ENCODE peak calls at places on chromosomes 7 and 10, in eight cellular contexts. Z, T, Y, X, D, J, E and R are unnamed samples.

GRCh38 chr7:149449897-149450296 is 11.0 kb downstream of the ZNF777 start:
- DNase-seq in X (no peak), J (no peak), T (no peak), Z (no peak), D (no peak), E (no peak), Y (no peak), R (no peak)

GRCh38 chr7:159028456-159029401 is 115.9 kb downstream of the VIPR2 start:
- DNase-seq in E (no peak), T (peak; percentile 29), J (no peak), D (no peak), Z (no peak), X (no peak), Y (no peak), R (no peak)

GRCh38 chr7:17274551-17275245 is 23.8 kb upstream of the AHR start:
- DNase-seq in X (peak; percentile 87), E (peak; percentile 48), D (no peak), J (no peak), Y (no peak), Z (peak; percentile 86), T (no peak), R (peak; percentile 4)

GRCh38 chr7:157615101-157615817 is 278.5 kb downstream of the DNAJB6 start:
- DNase-seq in Y (no peak), D (no peak), E (peak; percentile 13), Z (no peak), J (no peak), T (peak; percentile 63), X (peak; percentile 96), R (no peak)

GRCh38 chr10:6350609-6351008 is 147.9 kb downstream of the PFKFB3 start:
- DNase-seq in Y (no peak), T (no peak), J (no peak), E (no peak), D (no peak), Z (no peak), X (no peak), R (no peak)

GRCh38 chr10:33107953-33108352 is 149.9 kb upstream of the ITGB1 start:
- DNase-seq in Y (no peak), J (no peak), D (peak; percentile 45), X (no peak), E (no peak), Z (no peak), T (no peak), R (no peak)

GRCh38 chr10:14926061-14926470 is 27.8 kb downstream of the DCLRE1C start:
- DNase-seq in E (no peak), T (no peak), X (no peak), Y (no peak), D (no peak), Z (no peak), J (no peak), R (no peak)

GRCh38 chr10:59830601-59831259 is 75.6 kb downstream of the CCDC6 start:
- DNase-seq in D (peak; percentile 87), Y (peak; percentile 16), X (peak; percentile 52), J (peak; percentile 32), T (no peak), E (peak; percentile 56), Z (peak; percentile 12), R (peak; percentile 49)

GRCh38 chr7:157138424-157139141 is at the start of gene UBE3C:
- DNase-seq in Z (peak; percentile 86), T (peak; percentile 93), D (peak; percentile 96), J (peak; percentile 73), E (peak; percentile 90), X (peak; percentile 98), Y (peak; percentile 87), R (peak; percentile 92)

GRCh38 chr7:55272328-55272727 is 92.8 kb upstream of the LANCL2 start:
- DNase-seq in T (no peak), E (no peak), J (no peak), D (no peak), X (no peak), Z (no peak), Y (no peak), R (no peak)

GRCh38 chr7:47982610-47983009 is 3.2 kb upstream of the HUS1 start:
- DNase-seq in X (no peak), T (no peak), D (no peak), Z (peak; percentile 12), E (no peak), J (no peak), Y (no peak), R (no peak)

GRCh38 chr10:96588601-96589419 is 2.0 kb upstream of the TM9SF3 start:
- DNase-seq in Z (peak; percentile 49), E (peak; percentile 47), X (no peak), T (no peak), Y (no peak), J (no peak), D (no peak), R (peak; percentile 51)

GRCh38 chr7:115014794-115015193 is 92.9 kb downstream of the MDFIC start:
- DNase-seq in T (no peak), Y (no peak), Z (no peak), D (no peak), J (no peak), X (no peak), E (no peak), R (no peak)

DNA sequence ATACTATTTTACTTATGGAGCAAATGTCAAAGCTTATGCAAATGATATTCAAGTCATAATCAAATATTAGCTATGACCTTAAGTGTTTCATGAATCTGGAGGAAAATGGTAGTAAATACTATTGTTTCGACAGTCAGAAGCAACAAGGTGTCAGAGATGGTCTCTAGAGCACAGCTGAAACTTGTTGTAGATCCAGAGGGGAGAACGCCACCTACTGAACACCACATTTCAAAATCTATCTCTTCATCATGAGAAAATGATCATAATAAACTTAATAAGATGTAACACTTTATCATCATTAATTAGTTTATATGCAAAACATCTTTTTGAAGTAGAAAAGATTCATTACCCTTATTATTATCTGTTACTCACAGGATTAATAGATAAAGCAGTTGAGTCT is 418.7 kb downstream of the GATA3 start:
- DNase-seq in Y (no peak), D (no peak), J (no peak), T (no peak), X (peak; percentile 2), Z (no peak), E (peak; percentile 1), R (no peak)
- TF ChIP-seq CTCF in Y (no peak), D (peak; percentile 36), J (peak; percentile 30), T (no peak), X (no peak), Z (peak; percentile 19), E (no peak), R (no peak)

DNA sequence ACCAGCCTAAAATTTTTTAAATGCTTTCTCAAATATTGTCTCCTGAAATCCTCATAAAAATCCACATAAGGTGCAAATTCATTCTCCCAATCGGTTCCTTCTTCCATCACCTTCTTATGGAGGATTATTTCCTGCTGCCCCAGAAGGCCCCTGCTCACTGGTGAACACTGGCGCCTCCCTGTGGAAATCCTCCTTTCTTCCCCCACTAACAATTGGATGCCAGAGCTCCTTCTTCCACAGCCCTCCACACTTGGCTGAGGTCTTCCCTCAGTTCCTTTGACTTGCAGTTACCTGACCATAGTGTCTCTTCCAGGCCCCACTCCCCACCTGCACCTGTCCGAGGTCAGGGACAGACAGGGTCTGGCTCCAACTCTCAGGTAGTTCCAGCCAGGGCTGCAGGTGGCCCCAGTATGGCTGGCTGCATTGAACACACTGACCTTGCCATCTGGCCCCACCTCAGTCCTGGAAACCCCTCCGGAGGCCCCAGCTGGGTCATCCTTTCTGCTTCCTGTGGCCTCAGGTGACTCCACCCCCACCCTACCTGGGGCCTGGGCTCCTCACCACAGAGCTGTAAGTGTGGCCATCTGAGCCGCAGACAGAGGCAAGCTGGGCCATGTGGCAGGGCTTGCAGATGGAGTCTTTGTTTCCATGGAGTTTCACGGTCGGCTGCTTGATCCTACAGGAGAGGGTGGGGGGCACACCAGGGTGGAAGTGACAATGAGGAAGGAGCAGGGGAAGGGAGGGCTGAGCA is 18.4 kb downstream of the SPOCK2 start:
- DNase-seq in J (no peak), T (no peak), X (peak; percentile 38), Z (no peak), D (peak; percentile 66), E (no peak), Y (no peak), R (no peak)
- TF ChIP-seq CTCF in J (no peak), T (no peak), X (peak; percentile 47), Z (no peak), D (peak; percentile 67), E (no peak), Y (peak; percentile 35), R (no peak)

GRCh38 chr7:73519867-73520672 is 2.0 kb downstream of the BAZ1B start:
- DNase-seq in T (no peak), Y (no peak), J (no peak), E (peak; percentile 3), Z (peak; percentile 4), D (no peak), X (peak; percentile 53), R (no peak)

GRCh38 chr7:73520673-73521635 is 1.1 kb downstream of the BAZ1B start:
- DNase-seq in X (no peak), Y (no peak), T (no peak), Z (peak; percentile 3), J (no peak), D (peak; percentile 56), E (peak; percentile 30), R (peak; percentile 25)

GRCh38 chr7:73521636-73522080 is 435 bp downstream of the BAZ1B start:
- DNase-seq in J (no peak), T (no peak), E (peak; percentile 20), Y (no peak), D (peak; percentile 55), Z (no peak), X (no peak), R (peak; percentile 60)

GRCh38 chr7:73518470-73518869 is 3.6 kb downstream of the BAZ1B start:
- DNase-seq in D (no peak), E (no peak), Y (no peak), J (no peak), X (no peak), T (no peak), Z (no peak), R (no peak)

DNA sequence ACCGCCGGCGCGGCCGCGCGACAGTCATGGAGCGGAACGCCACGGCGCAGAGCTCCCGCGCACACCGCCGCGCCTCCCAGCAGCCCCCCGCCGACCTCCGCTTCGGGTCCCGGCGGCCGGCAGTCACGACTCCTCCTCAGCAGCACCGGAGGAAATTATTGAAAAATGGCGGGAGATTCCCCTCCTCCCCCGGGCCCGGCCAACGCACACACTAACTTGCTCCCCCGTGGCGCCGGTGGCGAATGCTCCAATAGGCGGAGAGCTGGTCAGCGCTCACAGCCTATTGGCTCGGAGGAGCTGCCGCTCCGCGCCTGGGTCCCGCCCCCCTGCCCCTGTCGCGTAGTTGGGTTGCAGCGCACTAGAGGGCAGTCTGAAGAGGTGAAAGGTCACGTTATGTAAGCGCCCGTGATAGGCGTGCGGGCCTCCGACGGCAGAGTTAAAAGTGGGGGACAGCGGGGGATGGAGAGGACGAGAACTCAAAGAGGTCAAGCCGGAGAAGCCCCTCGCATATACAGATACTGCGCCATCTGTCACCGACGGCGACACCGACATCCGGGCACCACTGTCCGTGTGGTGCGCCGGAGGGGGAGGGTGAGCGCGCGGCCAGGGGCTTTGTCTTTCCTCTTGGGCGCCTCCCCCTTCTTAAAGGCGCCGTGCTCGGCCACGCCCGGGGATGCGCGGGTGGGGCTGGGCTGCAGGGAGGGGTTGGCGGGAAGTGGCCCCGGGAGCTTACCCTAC is at the start of gene BAZ1B:
- DNase-seq in Z (peak; percentile 98), J (peak; percentile 93), T (peak; percentile 99), X (peak; percentile 100), E (peak; percentile 97), Y (peak; percentile 96), D (peak; percentile 99), R (peak; percentile 99)
- TF ChIP-seq CTCF in Z (peak; percentile 28), J (no peak), T (peak; percentile 28), X (no peak), E (no peak), Y (peak; percentile 33), D (no peak), R (no peak)

DNA sequence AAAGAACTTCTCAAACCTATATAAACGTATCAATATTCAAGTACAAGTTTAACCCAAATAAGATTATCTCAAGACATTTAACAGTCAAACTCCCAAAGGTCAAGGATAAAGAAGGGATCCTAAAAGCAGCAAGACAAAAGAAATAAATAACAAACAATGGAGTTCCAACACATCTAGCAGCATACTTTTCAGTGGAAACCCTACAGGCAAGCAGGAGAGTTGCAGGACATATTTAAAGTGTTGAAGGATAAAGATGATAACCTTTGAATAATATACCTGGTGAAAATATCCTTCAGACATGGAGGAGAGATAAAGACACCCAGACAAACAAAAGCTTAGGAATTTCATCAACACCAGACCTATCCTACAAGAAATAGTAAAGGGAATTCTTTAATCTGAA is 82.8 kb downstream of the TES start:
- DNase-seq in D (no peak), E (no peak), Z (no peak), T (no peak), X (no peak), J (no peak), Y (no peak), R (no peak)
- TF ChIP-seq CTCF in D (peak; percentile 33), E (no peak), Z (no peak), T (no peak), X (peak; percentile 5), J (peak; percentile 7), Y (peak; percentile 35), R (no peak)